ENCODE peak calls at places on chromosomes 6 and 20, in ten cellular contexts. A is HEK293T; R is stimulated activated CD8-positive, alpha-beta memory T cell treated with anti-CD3 and anti-CD28 coated beads, Interleukin-15, amount 100 ng/mL, for 24 hours; D is choroid plexus epithelial cell; Q is GM20000; V is H4; N is EH; G is CD8-positive, alpha-beta memory T cell; W is AG04450; M is naive thymus-derived CD4-positive, alpha-beta T cell. S is an unnamed sample.

GRCh38 chr6:1606533-1607235 is 3.0 kb upstream of the FOXC1 start:
- DNase-seq in A (peak), R (no peak), D (no peak), Q (peak), V (no peak), N (no peak), G (no peak), W (no peak), M (no peak), S (no peak)

GRCh38 chr6:79463721-79464120 is 73.5 kb downstream of the LCA5 start:
- DNase-seq in A (no peak), R (no peak), D (no peak), Q (no peak), V (no peak), N (no peak), G (no peak), W (no peak), M (no peak), S (no peak)

GRCh38 chr20:57076202-57076651 is 190.2 kb downstream of the BMP7 start:
- DNase-seq in A (no peak), R (no peak), D (peak), Q (no peak), V (peak), N (peak), G (no peak), W (no peak), M (no peak), S (no peak)

GRCh38 chr6:10837009-10837691 is 1.2 kb downstream of the MAK start:
- DNase-seq in A (peak), R (no peak), D (peak), Q (peak), V (no peak), N (peak), G (no peak), W (no peak), M (no peak), S (peak)

GRCh38 chr20:37095108-37095608 is 639 bp downstream of the RBL1 start:
- DNase-seq in A (peak), R (no peak), D (peak), Q (peak), V (no peak), N (peak), G (peak), W (no peak), M (peak), S (no peak)

GRCh38 chr6:38612386-38612965 is 27.3 kb downstream of the BTBD9 start:
- DNase-seq in A (no peak), R (no peak), D (peak), Q (no peak), V (no peak), N (peak), G (no peak), W (peak), M (no peak), S (no peak)

GRCh38 chr6:33620584-33621395 is at the start of gene ITPR3:
- DNase-seq in A (peak), R (peak), D (peak), Q (peak), V (no peak), N (peak), G (peak), W (no peak), M (peak), S (no peak)

GRCh38 chr6:43909474-43910148 is 139.6 kb downstream of the VEGFA start:
- DNase-seq in A (no peak), R (no peak), D (no peak), Q (no peak), V (no peak), N (no peak), G (no peak), W (no peak), M (no peak), S (no peak)

GRCh38 chr20:4045741-4046140 is 30.4 kb upstream of the RNF24 start:
- DNase-seq in A (no peak), R (no peak), D (peak), Q (no peak), V (peak), N (peak), G (no peak), W (no peak), M (no peak), S (no peak)

GRCh38 chr6:148700047-148700712 is 46.6 kb upstream of the UST start:
- DNase-seq in A (no peak), R (no peak), D (no peak), Q (peak), V (no peak), N (peak), G (no peak), W (no peak), M (no peak), S (no peak)

GRCh38 chr6:136553166-136553787 is 3.1 kb upstream of the MAP7 start:
- DNase-seq in A (no peak), R (no peak), D (no peak), Q (no peak), V (no peak), N (no peak), G (no peak), W (no peak), M (no peak), S (no peak)

GRCh38 chr6:14861491-14861943 is 384.4 kb upstream of the JARID2 start:
- DNase-seq in A (no peak), R (no peak), D (no peak), Q (no peak), V (no peak), N (no peak), G (no peak), W (no peak), M (no peak), S (no peak)

GRCh38 chr20:35093245-35093884 is 758 bp upstream of the TRPC4AP start:
- DNase-seq in A (no peak), R (no peak), D (peak), Q (no peak), V (peak), N (peak), G (no peak), W (no peak), M (no peak), S (no peak)

GRCh38 chr20:1652960-1653359 is 4.6 kb downstream of the SIRPG start:
- DNase-seq in A (no peak), R (no peak), D (no peak), Q (no peak), V (no peak), N (no peak), G (no peak), W (no peak), M (no peak), S (no peak)

GRCh38 chr6:127340171-127340570 is 3.2 kb downstream of the ECHDC1 start:
- DNase-seq in A (no peak), R (no peak), D (no peak), Q (no peak), V (no peak), N (no peak), G (no peak), W (no peak), M (no peak), S (no peak)

GRCh38 chr6:41966961-41967311 is 25.3 kb upstream of the CCND3 start:
- DNase-seq in A (no peak), R (no peak), D (peak), Q (no peak), V (peak), N (peak), G (no peak), W (peak), M (no peak), S (no peak)

GRCh38 chr6:34806738-34807453 is 15.0 kb downstream of the BLTP3A start:
- DNase-seq in A (no peak), R (no peak), D (peak), Q (no peak), V (no peak), N (peak), G (no peak), W (no peak), M (no peak), S (no peak)

GRCh38 chr20:36105731-36106226 is 48.8 kb upstream of the EPB41L1 start:
- DNase-seq in A (no peak), R (no peak), D (no peak), Q (no peak), V (no peak), N (no peak), G (no peak), W (no peak), M (no peak), S (no peak)

GRCh38 chr6:108074057-108074358 is 533 bp downstream of the OSTM1 start:
- DNase-seq in A (no peak), R (no peak), D (peak), Q (no peak), V (no peak), N (no peak), G (no peak), W (no peak), M (no peak), S (no peak)

GRCh38 chr6:169166896-169167580 is 86.6 kb downstream of the THBS2 start:
- DNase-seq in A (no peak), R (no peak), D (no peak), Q (no peak), V (no peak), N (no peak), G (no peak), W (no peak), M (no peak), S (no peak)

GRCh38 chr6:41675176-41675767 is 37.0 kb downstream of the MDFI start:
- DNase-seq in A (no peak), R (no peak), D (no peak), Q (no peak), V (no peak), N (no peak), G (no peak), W (no peak), M (no peak), S (no peak)

GRCh38 chr6:105099371-105099770 is 80.4 kb downstream of the POPDC3 start:
- DNase-seq in A (no peak), R (no peak), D (no peak), Q (no peak), V (no peak), N (no peak), G (no peak), W (no peak), M (no peak), S (no peak)

GRCh38 chr6:83536034-83536646 is 23.8 kb downstream of the PRSS35 start:
- DNase-seq in A (peak), R (no peak), D (peak), Q (peak), V (peak), N (peak), G (peak), W (no peak), M (peak), S (peak)

GRCh38 chr20:31861346-31862156 is 8.8 kb downstream of the DUSP15 start:
- DNase-seq in A (peak), R (peak), D (peak), Q (peak), V (no peak), N (peak), G (peak), W (no peak), M (peak), S (peak)

GRCh38 chr6:56484669-56485068 is 158.0 kb downstream of the DST start:
- DNase-seq in A (no peak), R (no peak), D (peak), Q (no peak), V (no peak), N (peak), G (no peak), W (no peak), M (no peak), S (no peak)

GRCh38 chr6:35036828-35037095 is 104.4 kb downstream of the TCP11 start:
- DNase-seq in A (no peak), R (no peak), D (no peak), Q (no peak), V (no peak), N (no peak), G (no peak), W (no peak), M (no peak), S (no peak)

GRCh38 chr20:53040678-53041674 is 68.8 kb downstream of the TSHZ2 start:
- DNase-seq in A (no peak), R (no peak), D (no peak), Q (no peak), V (peak), N (no peak), G (no peak), W (no peak), M (no peak), S (no peak)